ENCODE peak calls at places on chromosomes 11 and 22, in four cellular contexts. U, L, V and H are unnamed samples.
A peak's percentile ranks its signal among the peaks of the same experiment; 100 is the strongest.

GRCh38 chr22:48654492-48654891 is 1173.2 kb downstream of the BRD1 start:
- DNase-seq in U (no peak), L (no peak), V (no peak), H (no peak)

GRCh38 chr11:70751142-70751734 is 352.9 kb downstream of the CTTN start:
- DNase-seq in U (no peak), L (no peak), V (no peak), H (no peak)

GRCh38 chr22:41256898-41257260 is 16.1 kb upstream of the CHADL start:
- DNase-seq in U (no peak), L (no peak), V (no peak), H (no peak)

GRCh38 chr11:12897390-12897789 is 111.7 kb upstream of the RASSF10 start:
- DNase-seq in U (no peak), L (no peak), V (no peak), H (no peak)

GRCh38 chr11:67079065-67079464 is 22.4 kb downstream of the RHOD start:
- DNase-seq in U (no peak), L (no peak), V (no peak), H (no peak)

GRCh38 chr11:73950869-73951710 is at the start of gene DNAJB13:
- DNase-seq in U (peak; percentile 47), L (peak; percentile 37), V (no peak), H (peak; percentile 73)

GRCh38 chr22:20479612-20480196 is 15.9 kb downstream of the KLHL22 start:
- DNase-seq in U (no peak), L (no peak), V (no peak), H (no peak)

GRCh38 chr22:43315687-43316217 is 27.4 kb downstream of the SCUBE1 start:
- DNase-seq in U (no peak), L (no peak), V (no peak), H (peak; percentile 25)

GRCh38 chr22:26579331-26579886 is 10.5 kb downstream of the TPST2 start:
- DNase-seq in U (no peak), L (peak; percentile 35), V (peak; percentile 73), H (no peak)

GRCh38 chr22:36846271-36846670 is 14.5 kb upstream of the NCF4 start:
- DNase-seq in U (no peak), L (no peak), V (no peak), H (no peak)

GRCh38 chr11:15073361-15074205 is at the start of gene CALCB:
- DNase-seq in U (no peak), L (no peak), V (peak; percentile 25), H (no peak)

GRCh38 chr22:28620244-28620922 is 59.3 kb downstream of the TTC28 start:
- DNase-seq in U (no peak), L (no peak), V (no peak), H (no peak)

GRCh38 chr22:44224166-44224565 is 43.4 kb downstream of the PARVG start:
- DNase-seq in U (no peak), L (no peak), V (no peak), H (no peak)

GRCh38 chr22:47933226-47933625 is 1170.8 kb downstream of the TBC1D22A start:
- DNase-seq in U (no peak), L (no peak), V (no peak), H (no peak)

GRCh38 chr11:20050048-20050447 is 110.2 kb downstream of the DBX1 start:
- DNase-seq in U (no peak), L (no peak), V (no peak), H (no peak)

GRCh38 chr11:78783301-78783700 is 208.6 kb upstream of the NARS2 start:
- DNase-seq in U (no peak), L (no peak), V (no peak), H (no peak)

GRCh38 chr22:46609724-46610161 is 10.4 kb upstream of the GRAMD4 start:
- DNase-seq in U (no peak), L (no peak), V (no peak), H (no peak)
- H3K4me1 ChIP-seq in U (no peaks in the 10 kb centered on the region), L (peaks cover 72% of the 10 kb centered on the region), V (peaks cover 27% of the 10 kb centered on the region), H (no peaks in the 10 kb centered on the region)

GRCh38 chr11:33864479-33864878 is 27.4 kb downstream of the LMO2 start:
- DNase-seq in U (no peak), L (no peak), V (no peak), H (no peak)

GRCh38 chr11:33868646-33869461 is 23.0 kb downstream of the LMO2 start:
- DNase-seq in U (no peak), L (no peak), V (no peak), H (no peak)

GRCh38 chr11:33869511-33870422 is 22.1 kb downstream of the LMO2 start:
- DNase-seq in U (no peak), L (no peak), V (peak; percentile 23), H (peak; percentile 42)

GRCh38 chr11:33867996-33868645 is 23.8 kb downstream of the LMO2 start:
- DNase-seq in U (no peak), L (no peak), V (no peak), H (no peak)

GRCh38 chr11:33867566-33867965 is 24.3 kb downstream of the LMO2 start:
- DNase-seq in U (no peak), L (no peak), V (no peak), H (no peak)
- H3K4me3 ChIP-seq in U (no peak overlapping the region), L (peak overlapping the region; percentile 68), V (no peak overlapping the region), H (no peak overlapping the region)

DNA sequence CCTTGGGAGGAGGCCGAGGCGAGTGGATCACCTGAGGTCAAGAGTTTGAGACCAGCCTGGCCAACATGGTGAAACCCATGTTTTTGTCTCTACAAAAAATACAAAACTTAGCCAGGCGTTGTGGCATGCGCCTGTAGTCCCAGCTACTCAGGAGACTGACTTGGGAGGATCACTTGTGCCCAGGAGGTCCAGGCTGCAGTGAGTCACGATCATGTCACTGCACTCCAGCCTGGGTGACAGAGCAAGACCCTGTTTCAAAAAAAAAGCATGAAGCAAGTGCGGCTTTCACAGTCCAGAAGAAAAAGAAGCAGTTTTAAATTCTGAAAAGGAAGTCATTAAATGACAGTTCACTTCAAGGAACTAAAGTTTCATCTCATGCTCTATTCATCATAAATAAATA is 7.1 kb upstream of the LTO1 start:
- DNase-seq in U (peak; percentile 61), L (no peak), V (no peak), H (no peak)
- H3K36me3 ChIP-seq in U (no peaks in the 10 kb centered on the region), L (no peaks in the 10 kb centered on the region), V (no peaks in the 10 kb centered on the region), H (no peaks in the 10 kb centered on the region)

GRCh38 chr11:90219438-90219837 is 3.4 kb downstream of the CHORDC1 start:
- DNase-seq in U (no peak), L (no peak), V (no peak), H (no peak)
- H3K4me1 ChIP-seq in U (peaks cover 44% of the 10 kb centered on the region), L (peaks cover 59% of the 10 kb centered on the region), V (peaks cover 46% of the 10 kb centered on the region), H (peaks cover 25% of the 10 kb centered on the region)

GRCh38 chr11:57071829-57072228 is 83.1 kb downstream of the OR5AK2 start:
- DNase-seq in U (peak; percentile 48), L (no peak), V (no peak), H (no peak)

GRCh38 chr11:57073121-57073520 is 84.4 kb downstream of the OR5AK2 start:
- DNase-seq in U (no peak), L (no peak), V (no peak), H (no peak)

GRCh38 chr11:57069942-57070341 is 81.2 kb downstream of the OR5AK2 start:
- DNase-seq in U (no peak), L (no peak), V (no peak), H (no peak)

DNA sequence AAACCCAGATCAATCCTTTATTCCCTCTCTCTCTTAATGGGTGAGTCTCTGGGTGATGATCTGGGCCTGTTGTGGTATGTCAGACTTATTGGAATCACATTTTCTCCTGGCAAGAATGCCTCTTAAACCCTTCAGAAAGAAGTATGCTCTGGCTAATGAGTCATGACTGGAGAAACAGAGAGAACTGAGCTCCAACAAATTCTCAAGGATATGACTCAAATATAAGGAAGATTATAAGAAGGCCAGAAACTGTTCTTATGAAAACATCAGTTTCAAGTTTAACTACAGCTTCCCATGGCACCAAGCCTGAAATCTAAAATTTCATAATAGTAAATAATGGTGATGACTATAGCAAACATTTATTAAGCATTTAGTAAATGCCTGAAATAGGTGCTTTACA is 83.9 kb downstream of the OR5AK2 start:
- DNase-seq in U (peak; percentile 98), L (no peak), V (no peak), H (no peak)
- H3K4me3 ChIP-seq in U (no peak overlapping the region), L (no peak overlapping the region), V (no peak overlapping the region), H (no peak overlapping the region)

GRCh38 chr11:128480066-128480465 is 107.3 kb downstream of the ETS1 start:
- DNase-seq in U (no peak), L (no peak), V (no peak), H (no peak)
- H3K36me3 ChIP-seq in U (peaks cover 14% of the 10 kb centered on the region), L (peaks cover 54% of the 10 kb centered on the region), V (peaks cover 76% of the 10 kb centered on the region), H (no peaks in the 10 kb centered on the region)

DNA sequence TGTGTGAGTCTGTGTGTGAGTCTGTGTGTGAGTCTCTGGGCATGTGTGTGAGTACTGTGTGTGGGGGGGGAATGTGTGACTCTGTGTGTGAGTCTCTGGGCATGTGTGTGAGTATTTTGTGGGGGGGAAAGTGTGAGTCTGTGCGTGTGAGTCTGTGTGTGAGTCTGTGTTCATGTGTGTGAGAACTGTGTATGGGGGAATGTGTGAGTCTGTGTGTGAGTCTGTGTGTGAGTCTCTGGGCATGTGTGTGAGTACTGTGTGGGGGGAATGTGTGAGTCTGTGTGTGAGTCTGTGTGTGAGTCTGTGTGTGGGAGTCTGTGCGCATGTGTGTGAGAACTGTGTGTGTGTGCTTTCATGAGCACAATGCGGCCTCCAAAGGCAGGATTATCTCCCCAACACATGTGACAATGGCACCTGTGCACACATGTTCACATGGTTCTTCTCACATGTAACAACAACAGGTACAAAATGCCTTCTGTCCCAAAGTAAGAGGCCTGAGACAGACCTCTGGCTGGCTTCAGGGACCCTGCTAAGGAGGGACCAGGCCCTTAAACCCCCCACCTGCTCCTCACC is 1.6 kb downstream of the CD5 start:
- DNase-seq in U (no peak), L (no peak), V (no peak), H (no peak)
- H3K4me1 ChIP-seq in U (no peaks in the 10 kb centered on the region), L (no peaks in the 10 kb centered on the region), V (peaks cover 62% of the 10 kb centered on the region), H (no peaks in the 10 kb centered on the region)